ENCODE peak calls at places on chromosomes 12 and 14, in six cellular contexts. One of them, this sample, is unnamed.

GRCh38 chr12:109719123-109720022 is 5.7 kb downstream of the FAM222A start:
- DNase-seq in Panc1: no peak
- DNase-seq in suprapubic skin: no peak
- DNase-seq in H9: peak; percentile 79
- DNase-seq in CD8-positive, alpha-beta T cell: no peak
- DNase-seq in CD4-positive, CD25-positive, alpha-beta regulatory T cell: no peak
- DNase-seq in this sample: no peak

GRCh38 chr12:116125981-116126566 is 151.4 kb downstream of the MED13L start:
- DNase-seq in Panc1: no peak
- DNase-seq in suprapubic skin: no peak
- DNase-seq in H9: no peak
- DNase-seq in CD8-positive, alpha-beta T cell: no peak
- DNase-seq in CD4-positive, CD25-positive, alpha-beta regulatory T cell: no peak
- DNase-seq in this sample: no peak

GRCh38 chr12:51008329-51008728 is 17.9 kb downstream of the SLC11A2 start:
- DNase-seq in Panc1: no peak
- DNase-seq in suprapubic skin: no peak
- DNase-seq in H9: no peak
- DNase-seq in CD8-positive, alpha-beta T cell: no peak
- DNase-seq in CD4-positive, CD25-positive, alpha-beta regulatory T cell: no peak
- DNase-seq in this sample: no peak

GRCh38 chr12:7219599-7220243 is 30.2 kb downstream of the PEX5 start:
- DNase-seq in Panc1: peak; percentile 61
- DNase-seq in suprapubic skin: no peak
- DNase-seq in H9: peak; percentile 76
- DNase-seq in CD8-positive, alpha-beta T cell: peak; percentile 47
- DNase-seq in CD4-positive, CD25-positive, alpha-beta regulatory T cell: peak; percentile 69
- DNase-seq in this sample: no peak

GRCh38 chr12:31362115-31362758 is 36.3 kb upstream of the SINHCAF start:
- DNase-seq in Panc1: no peak
- DNase-seq in suprapubic skin: no peak
- DNase-seq in H9: peak; percentile 76
- DNase-seq in CD8-positive, alpha-beta T cell: no peak
- DNase-seq in CD4-positive, CD25-positive, alpha-beta regulatory T cell: no peak
- DNase-seq in this sample: no peak

GRCh38 chr14:30443368-30444007 is 115.5 kb upstream of the G2E3 start:
- DNase-seq in Panc1: peak; percentile 10
- DNase-seq in suprapubic skin: no peak
- DNase-seq in H9: no peak
- DNase-seq in CD8-positive, alpha-beta T cell: no peak
- DNase-seq in CD4-positive, CD25-positive, alpha-beta regulatory T cell: no peak
- DNase-seq in this sample: no peak

GRCh38 chr12:53267309-53268008 is 640 bp upstream of the ESPL1 start:
- DNase-seq in Panc1: no peak
- DNase-seq in suprapubic skin: no peak
- DNase-seq in H9: no peak
- DNase-seq in CD8-positive, alpha-beta T cell: no peak
- DNase-seq in CD4-positive, CD25-positive, alpha-beta regulatory T cell: no peak
- DNase-seq in this sample: no peak

GRCh38 chr14:77088219-77088618 is 9.8 kb upstream of the CIPC start:
- DNase-seq in Panc1: no peak
- DNase-seq in suprapubic skin: no peak
- DNase-seq in H9: peak; percentile 94
- DNase-seq in CD8-positive, alpha-beta T cell: no peak
- DNase-seq in CD4-positive, CD25-positive, alpha-beta regulatory T cell: peak; percentile 12
- DNase-seq in this sample: no peak

GRCh38 chr12:117007618-117008017 is 91.6 kb downstream of the TESC start:
- DNase-seq in Panc1: no peak
- DNase-seq in suprapubic skin: no peak
- DNase-seq in H9: no peak
- DNase-seq in CD8-positive, alpha-beta T cell: no peak
- DNase-seq in CD4-positive, CD25-positive, alpha-beta regulatory T cell: no peak
- DNase-seq in this sample: no peak

GRCh38 chr12:96196781-96197180 is 2.6 kb downstream of the ELK3 start:
- DNase-seq in Panc1: no peak
- DNase-seq in suprapubic skin: no peak
- DNase-seq in H9: no peak
- DNase-seq in CD8-positive, alpha-beta T cell: no peak
- DNase-seq in CD4-positive, CD25-positive, alpha-beta regulatory T cell: no peak
- DNase-seq in this sample: no peak

GRCh38 chr12:107670999-107671643 is 14.5 kb upstream of the PWP1 start:
- DNase-seq in Panc1: no peak
- DNase-seq in suprapubic skin: no peak
- DNase-seq in H9: peak; percentile 86
- DNase-seq in CD8-positive, alpha-beta T cell: no peak
- DNase-seq in CD4-positive, CD25-positive, alpha-beta regulatory T cell: peak; percentile 4
- DNase-seq in this sample: no peak

GRCh38 chr12:55955800-55956508 is 9.9 kb downstream of the PMEL start:
- DNase-seq in Panc1: no peak
- DNase-seq in suprapubic skin: no peak
- DNase-seq in H9: peak; percentile 58
- DNase-seq in CD8-positive, alpha-beta T cell: no peak
- DNase-seq in CD4-positive, CD25-positive, alpha-beta regulatory T cell: no peak
- DNase-seq in this sample: no peak

GRCh38 chr14:37167151-37168047 is 5.0 kb downstream of the SLC25A21 start:
- DNase-seq in Panc1: no peak
- DNase-seq in suprapubic skin: no peak
- DNase-seq in H9: peak; percentile 85
- DNase-seq in CD8-positive, alpha-beta T cell: no peak
- DNase-seq in CD4-positive, CD25-positive, alpha-beta regulatory T cell: no peak
- DNase-seq in this sample: no peak

GRCh38 chr12:113889806-113890581 is 76.1 kb downstream of the RBM19 start:
- DNase-seq in Panc1: no peak
- DNase-seq in suprapubic skin: no peak
- DNase-seq in H9: no peak
- DNase-seq in CD8-positive, alpha-beta T cell: no peak
- DNase-seq in CD4-positive, CD25-positive, alpha-beta regulatory T cell: no peak
- DNase-seq in this sample: no peak

GRCh38 chr12:81231574-81232368 is 153.9 kb downstream of the ACSS3 start:
- DNase-seq in Panc1: no peak
- DNase-seq in suprapubic skin: no peak
- DNase-seq in H9: no peak
- DNase-seq in CD8-positive, alpha-beta T cell: no peak
- DNase-seq in CD4-positive, CD25-positive, alpha-beta regulatory T cell: no peak
- DNase-seq in this sample: no peak

GRCh38 chr14:93128785-93129459 is 13.2 kb upstream of the ITPK1 start:
- DNase-seq in Panc1: no peak
- DNase-seq in suprapubic skin: no peak
- DNase-seq in H9: no peak
- DNase-seq in CD8-positive, alpha-beta T cell: no peak
- DNase-seq in CD4-positive, CD25-positive, alpha-beta regulatory T cell: no peak
- DNase-seq in this sample: no peak

GRCh38 chr14:46574236-46574970 is 77.2 kb downstream of the RPL10L start:
- DNase-seq in Panc1: no peak
- DNase-seq in suprapubic skin: no peak
- DNase-seq in H9: no peak
- DNase-seq in CD8-positive, alpha-beta T cell: no peak
- DNase-seq in CD4-positive, CD25-positive, alpha-beta regulatory T cell: no peak
- DNase-seq in this sample: no peak

GRCh38 chr12:121637231-121637914 is 11.0 kb downstream of the ORAI1 start:
- DNase-seq in Panc1: no peak
- DNase-seq in suprapubic skin: no peak
- DNase-seq in H9: peak; percentile 37
- DNase-seq in CD8-positive, alpha-beta T cell: no peak
- DNase-seq in CD4-positive, CD25-positive, alpha-beta regulatory T cell: peak; percentile 48
- DNase-seq in this sample: no peak

GRCh38 chr12:100473050-100473715 is 483 bp upstream of the NR1H4 start:
- DNase-seq in Panc1: no peak
- DNase-seq in suprapubic skin: no peak
- DNase-seq in H9: no peak
- DNase-seq in CD8-positive, alpha-beta T cell: no peak
- DNase-seq in CD4-positive, CD25-positive, alpha-beta regulatory T cell: no peak
- DNase-seq in this sample: no peak

GRCh38 chr12:109725321-109726105 is 11.9 kb downstream of the FAM222A start:
- DNase-seq in Panc1: no peak
- DNase-seq in suprapubic skin: no peak
- DNase-seq in H9: no peak
- DNase-seq in CD8-positive, alpha-beta T cell: no peak
- DNase-seq in CD4-positive, CD25-positive, alpha-beta regulatory T cell: no peak
- DNase-seq in this sample: no peak

GRCh38 chr12:62848418-62848817 is 86.5 kb downstream of the PPM1H start:
- DNase-seq in Panc1: peak; percentile 39
- DNase-seq in suprapubic skin: no peak
- DNase-seq in H9: no peak
- DNase-seq in CD8-positive, alpha-beta T cell: no peak
- DNase-seq in CD4-positive, CD25-positive, alpha-beta regulatory T cell: no peak
- DNase-seq in this sample: no peak

GRCh38 chr12:45220366-45220931 is 4.6 kb downstream of the ANO6 start:
- DNase-seq in Panc1: no peak
- DNase-seq in suprapubic skin: no peak
- DNase-seq in H9: no peak
- DNase-seq in CD8-positive, alpha-beta T cell: no peak
- DNase-seq in CD4-positive, CD25-positive, alpha-beta regulatory T cell: no peak
- DNase-seq in this sample: no peak

GRCh38 chr14:68853749-68854148 is 60.9 kb upstream of the ZFP36L1 start:
- DNase-seq in Panc1: no peak
- DNase-seq in suprapubic skin: no peak
- DNase-seq in H9: no peak
- DNase-seq in CD8-positive, alpha-beta T cell: no peak
- DNase-seq in CD4-positive, CD25-positive, alpha-beta regulatory T cell: no peak
- DNase-seq in this sample: no peak

GRCh38 chr12:109377139-109377685 is 29.5 kb downstream of the MYO1H start:
- DNase-seq in Panc1: no peak
- DNase-seq in suprapubic skin: no peak
- DNase-seq in H9: peak; percentile 77
- DNase-seq in CD8-positive, alpha-beta T cell: no peak
- DNase-seq in CD4-positive, CD25-positive, alpha-beta regulatory T cell: no peak
- DNase-seq in this sample: no peak

GRCh38 chr12:124100572-124101178 is 127.7 kb downstream of the ZNF664 start:
- DNase-seq in Panc1: no peak
- DNase-seq in suprapubic skin: no peak
- DNase-seq in H9: no peak
- DNase-seq in CD8-positive, alpha-beta T cell: no peak
- DNase-seq in CD4-positive, CD25-positive, alpha-beta regulatory T cell: no peak
- DNase-seq in this sample: no peak

GRCh38 chr14:64757601-64758000 is 53.4 kb downstream of the PLEKHG3 start:
- DNase-seq in Panc1: no peak
- DNase-seq in suprapubic skin: no peak
- DNase-seq in H9: no peak
- DNase-seq in CD8-positive, alpha-beta T cell: no peak
- DNase-seq in CD4-positive, CD25-positive, alpha-beta regulatory T cell: no peak
- DNase-seq in this sample: no peak
- H3K4me1 ChIP-seq in Panc1: peaks cover 3% of the 10 kb centered on the region
- H3K4me1 ChIP-seq in suprapubic skin: peaks cover 67% of the 10 kb centered on the region
- H3K4me1 ChIP-seq in H9: peaks cover 5% of the 10 kb centered on the region
- H3K4me1 ChIP-seq in CD8-positive, alpha-beta T cell: no peaks in the 10 kb centered on the region
- H3K4me1 ChIP-seq in CD4-positive, CD25-positive, alpha-beta regulatory T cell: peaks cover 58% of the 10 kb centered on the region
- H3K4me1 ChIP-seq in this sample: peaks cover 30% of the 10 kb centered on the region

GRCh38 chr12:130956456-130957303 is 3.0 kb downstream of the ADGRD1 start:
- DNase-seq in Panc1: no peak
- DNase-seq in suprapubic skin: no peak
- DNase-seq in H9: no peak
- DNase-seq in CD8-positive, alpha-beta T cell: no peak
- DNase-seq in CD4-positive, CD25-positive, alpha-beta regulatory T cell: no peak
- DNase-seq in this sample: no peak

GRCh38 chr12:130960787-130961186 is 7.1 kb downstream of the ADGRD1 start:
- DNase-seq in Panc1: no peak
- DNase-seq in suprapubic skin: no peak
- DNase-seq in H9: no peak
- DNase-seq in CD8-positive, alpha-beta T cell: no peak
- DNase-seq in CD4-positive, CD25-positive, alpha-beta regulatory T cell: no peak
- DNase-seq in this sample: no peak

GRCh38 chr12:130959632-130960031 is 5.9 kb downstream of the ADGRD1 start:
- DNase-seq in Panc1: no peak
- DNase-seq in suprapubic skin: no peak
- DNase-seq in H9: no peak
- DNase-seq in CD8-positive, alpha-beta T cell: no peak
- DNase-seq in CD4-positive, CD25-positive, alpha-beta regulatory T cell: no peak
- DNase-seq in this sample: no peak

GRCh38 chr12:130957304-130957621 is 3.6 kb downstream of the ADGRD1 start:
- DNase-seq in Panc1: no peak
- DNase-seq in suprapubic skin: no peak
- DNase-seq in H9: no peak
- DNase-seq in CD8-positive, alpha-beta T cell: no peak
- DNase-seq in CD4-positive, CD25-positive, alpha-beta regulatory T cell: no peak
- DNase-seq in this sample: no peak

GRCh38 chr12:130958557-130959140 is 4.9 kb downstream of the ADGRD1 start:
- DNase-seq in Panc1: no peak
- DNase-seq in suprapubic skin: no peak
- DNase-seq in H9: no peak
- DNase-seq in CD8-positive, alpha-beta T cell: no peak
- DNase-seq in CD4-positive, CD25-positive, alpha-beta regulatory T cell: no peak
- DNase-seq in this sample: no peak
- H3K4me1 ChIP-seq in Panc1: no peaks in the 10 kb centered on the region
- H3K4me1 ChIP-seq in suprapubic skin: peaks cover 11% of the 10 kb centered on the region
- H3K4me1 ChIP-seq in H9: no peaks in the 10 kb centered on the region
- H3K4me1 ChIP-seq in CD8-positive, alpha-beta T cell: no peaks in the 10 kb centered on the region
- H3K4me1 ChIP-seq in CD4-positive, CD25-positive, alpha-beta regulatory T cell: no peaks in the 10 kb centered on the region
- H3K4me1 ChIP-seq in this sample: no peaks in the 10 kb centered on the region

DNA sequence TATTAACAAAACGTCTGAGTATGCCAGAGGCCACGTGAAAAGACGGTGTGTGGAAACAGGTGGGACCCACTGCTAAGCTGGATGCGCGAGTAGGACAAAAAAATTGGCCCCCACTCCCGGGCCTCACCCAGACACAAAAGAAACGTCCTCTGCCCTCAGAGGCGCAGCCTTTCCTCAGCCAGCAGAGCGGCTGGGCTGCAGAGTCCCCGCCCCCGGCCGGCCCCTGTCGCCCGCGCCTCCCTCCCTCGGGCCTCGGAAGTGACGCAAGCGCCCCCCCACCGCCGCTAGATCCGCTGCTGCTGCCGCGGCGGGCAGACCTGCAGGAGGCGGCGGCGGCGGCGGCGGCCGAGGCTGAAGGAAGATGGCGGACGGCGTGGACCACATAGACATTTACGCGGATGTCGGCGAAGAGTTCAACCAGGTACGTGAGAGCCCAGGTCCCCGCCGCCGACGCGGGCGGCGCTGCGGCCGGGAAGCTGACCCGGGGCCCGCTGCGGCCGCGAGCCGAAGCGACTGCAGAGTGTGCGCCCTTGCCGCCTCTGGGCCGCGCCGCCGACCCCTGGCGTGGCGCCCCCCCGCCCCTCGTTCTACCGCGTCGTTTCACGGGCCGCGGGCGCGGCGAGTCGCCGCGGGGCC is at the start of gene CPSF6:
- DNase-seq in Panc1: peak; percentile 24
- DNase-seq in suprapubic skin: peak; percentile 97
- DNase-seq in H9: peak; percentile 98
- DNase-seq in CD8-positive, alpha-beta T cell: peak; percentile 94
- DNase-seq in CD4-positive, CD25-positive, alpha-beta regulatory T cell: peak; percentile 95
- DNase-seq in this sample: peak; percentile 82
- H3K4me1 ChIP-seq in Panc1: peaks cover 32% of the 10 kb centered on the region
- H3K4me1 ChIP-seq in suprapubic skin: peaks cover 33% of the 10 kb centered on the region
- H3K4me1 ChIP-seq in H9: peaks cover 5% of the 10 kb centered on the region
- H3K4me1 ChIP-seq in CD8-positive, alpha-beta T cell: peaks cover 36% of the 10 kb centered on the region
- H3K4me1 ChIP-seq in CD4-positive, CD25-positive, alpha-beta regulatory T cell: peaks cover 51% of the 10 kb centered on the region
- H3K4me1 ChIP-seq in this sample: peaks cover 9% of the 10 kb centered on the region

GRCh38 chr14:105474478-105475268 is at the start of gene CRIP2:
- DNase-seq in Panc1: no peak
- DNase-seq in suprapubic skin: no peak
- DNase-seq in H9: no peak
- DNase-seq in CD8-positive, alpha-beta T cell: no peak
- DNase-seq in CD4-positive, CD25-positive, alpha-beta regulatory T cell: no peak
- DNase-seq in this sample: no peak
- H3K4me1 ChIP-seq in Panc1: peaks cover 38% of the 10 kb centered on the region
- H3K4me1 ChIP-seq in suprapubic skin: peaks cover 60% of the 10 kb centered on the region
- H3K4me1 ChIP-seq in H9: no peaks in the 10 kb centered on the region
- H3K4me1 ChIP-seq in CD8-positive, alpha-beta T cell: peaks cover 47% of the 10 kb centered on the region
- H3K4me1 ChIP-seq in CD4-positive, CD25-positive, alpha-beta regulatory T cell: peaks cover 56% of the 10 kb centered on the region
- H3K4me1 ChIP-seq in this sample: peaks cover 63% of the 10 kb centered on the region

This sample was measured in esophagus squamous epithelium.